ENCODE peak calls at places on chromosome 21, in ten cellular contexts. One of them, this sample, is unnamed.

GRCh38 chr21:26013964-26014363 is 156.6 kb downstream of the APP start:
- DNase-seq in A549: no peak
- DNase-seq in AG04450: no peak
- DNase-seq in progenitor cell of endocrine pancreas: no peak
- DNase-seq in HFFc6: no peak
- DNase-seq in head of caudate nucleus: no peak
- DNase-seq in DND-41: no peak
- DNase-seq in T-helper 22 cell: no peak
- DNase-seq in effector CD4-positive, alpha-beta T cell: no peak
- DNase-seq in GM13977: no peak
- DNase-seq in this sample: no peak

GRCh38 chr21:26736449-26736848 is 108.8 kb downstream of the ADAMTS1 start:
- DNase-seq in A549: no peak
- DNase-seq in AG04450: no peak
- DNase-seq in progenitor cell of endocrine pancreas: no peak
- DNase-seq in HFFc6: no peak
- DNase-seq in head of caudate nucleus: no peak
- DNase-seq in DND-41: no peak
- DNase-seq in T-helper 22 cell: no peak
- DNase-seq in effector CD4-positive, alpha-beta T cell: no peak
- DNase-seq in GM13977: no peak
- DNase-seq in this sample: no peak

GRCh38 chr21:35428489-35428888 is 379.4 kb upstream of the RUNX1 start:
- DNase-seq in A549: no peak
- DNase-seq in AG04450: no peak
- DNase-seq in progenitor cell of endocrine pancreas: no peak
- DNase-seq in HFFc6: no peak
- DNase-seq in head of caudate nucleus: no peak
- DNase-seq in DND-41: peak; percentile 94
- DNase-seq in T-helper 22 cell: no peak
- DNase-seq in effector CD4-positive, alpha-beta T cell: peak; percentile 9
- DNase-seq in GM13977: no peak
- DNase-seq in this sample: no peak

GRCh38 chr21:43574741-43575465 is 84.4 kb downstream of the HSF2BP start:
- DNase-seq in A549: no peak
- DNase-seq in AG04450: no peak
- DNase-seq in progenitor cell of endocrine pancreas: no peak
- DNase-seq in HFFc6: no peak
- DNase-seq in head of caudate nucleus: peak; percentile 35
- DNase-seq in DND-41: no peak
- DNase-seq in T-helper 22 cell: no peak
- DNase-seq in effector CD4-positive, alpha-beta T cell: no peak
- DNase-seq in GM13977: no peak
- DNase-seq in this sample: no peak

GRCh38 chr21:44969066-44969649 is 29.3 kb downstream of the SLX9 start:
- DNase-seq in A549: no peak
- DNase-seq in AG04450: no peak
- DNase-seq in progenitor cell of endocrine pancreas: no peak
- DNase-seq in HFFc6: no peak
- DNase-seq in head of caudate nucleus: no peak
- DNase-seq in DND-41: no peak
- DNase-seq in T-helper 22 cell: no peak
- DNase-seq in effector CD4-positive, alpha-beta T cell: no peak
- DNase-seq in GM13977: no peak
- DNase-seq in this sample: no peak

GRCh38 chr21:32021319-32022027 is 148.7 kb downstream of the HUNK start:
- DNase-seq in A549: no peak
- DNase-seq in AG04450: no peak
- DNase-seq in progenitor cell of endocrine pancreas: no peak
- DNase-seq in HFFc6: no peak
- DNase-seq in head of caudate nucleus: peak; percentile 69
- DNase-seq in DND-41: no peak
- DNase-seq in T-helper 22 cell: no peak
- DNase-seq in effector CD4-positive, alpha-beta T cell: no peak
- DNase-seq in GM13977: no peak
- DNase-seq in this sample: no peak

GRCh38 chr21:42351626-42352432 is 1.0 kb upstream of the TFF2 start:
- DNase-seq in A549: no peak
- DNase-seq in AG04450: no peak
- DNase-seq in progenitor cell of endocrine pancreas: no peak
- DNase-seq in HFFc6: no peak
- DNase-seq in head of caudate nucleus: no peak
- DNase-seq in DND-41: no peak
- DNase-seq in T-helper 22 cell: no peak
- DNase-seq in effector CD4-positive, alpha-beta T cell: no peak
- DNase-seq in GM13977: no peak
- DNase-seq in this sample: no peak

GRCh38 chr21:31898898-31899630 is 26.2 kb downstream of the HUNK start:
- DNase-seq in A549: no peak
- DNase-seq in AG04450: no peak
- DNase-seq in progenitor cell of endocrine pancreas: no peak
- DNase-seq in HFFc6: no peak
- DNase-seq in head of caudate nucleus: no peak
- DNase-seq in DND-41: no peak
- DNase-seq in T-helper 22 cell: no peak
- DNase-seq in effector CD4-positive, alpha-beta T cell: no peak
- DNase-seq in GM13977: no peak
- DNase-seq in this sample: no peak

GRCh38 chr21:42421018-42421793 is 17.5 kb downstream of the UBASH3A start:
- DNase-seq in A549: no peak
- DNase-seq in AG04450: no peak
- DNase-seq in progenitor cell of endocrine pancreas: no peak
- DNase-seq in HFFc6: no peak
- DNase-seq in head of caudate nucleus: no peak
- DNase-seq in DND-41: peak; percentile 85
- DNase-seq in T-helper 22 cell: no peak
- DNase-seq in effector CD4-positive, alpha-beta T cell: no peak
- DNase-seq in GM13977: no peak
- DNase-seq in this sample: no peak

GRCh38 chr21:38293113-38293512 is 36.3 kb downstream of the KCNJ15 start:
- DNase-seq in A549: no peak
- DNase-seq in AG04450: no peak
- DNase-seq in progenitor cell of endocrine pancreas: no peak
- DNase-seq in HFFc6: no peak
- DNase-seq in head of caudate nucleus: no peak
- DNase-seq in DND-41: no peak
- DNase-seq in T-helper 22 cell: no peak
- DNase-seq in effector CD4-positive, alpha-beta T cell: no peak
- DNase-seq in GM13977: no peak
- DNase-seq in this sample: no peak

GRCh38 chr21:46667735-46668380 is 32.4 kb downstream of the PRMT2 start:
- DNase-seq in A549: no peak
- DNase-seq in AG04450: no peak
- DNase-seq in progenitor cell of endocrine pancreas: no peak
- DNase-seq in HFFc6: no peak
- DNase-seq in head of caudate nucleus: no peak
- DNase-seq in DND-41: no peak
- DNase-seq in T-helper 22 cell: no peak
- DNase-seq in effector CD4-positive, alpha-beta T cell: no peak
- DNase-seq in GM13977: peak; percentile 71
- DNase-seq in this sample: no peak

GRCh38 chr21:29304577-29304976 is 5.9 kb downstream of the BACH1 start:
- DNase-seq in A549: no peak
- DNase-seq in AG04450: no peak
- DNase-seq in progenitor cell of endocrine pancreas: no peak
- DNase-seq in HFFc6: no peak
- DNase-seq in head of caudate nucleus: no peak
- DNase-seq in DND-41: no peak
- DNase-seq in T-helper 22 cell: no peak
- DNase-seq in effector CD4-positive, alpha-beta T cell: no peak
- DNase-seq in GM13977: no peak
- DNase-seq in this sample: no peak

GRCh38 chr21:40793057-40793456 is 53.9 kb downstream of the DSCAM start:
- DNase-seq in A549: no peak
- DNase-seq in AG04450: no peak
- DNase-seq in progenitor cell of endocrine pancreas: no peak
- DNase-seq in HFFc6: peak; percentile 38
- DNase-seq in head of caudate nucleus: no peak
- DNase-seq in DND-41: no peak
- DNase-seq in T-helper 22 cell: no peak
- DNase-seq in effector CD4-positive, alpha-beta T cell: no peak
- DNase-seq in GM13977: no peak
- DNase-seq in this sample: no peak

GRCh38 chr21:33022489-33022827 is 3.3 kb upstream of the OLIG2 start:
- DNase-seq in A549: no peak
- DNase-seq in AG04450: no peak
- DNase-seq in progenitor cell of endocrine pancreas: no peak
- DNase-seq in HFFc6: no peak
- DNase-seq in head of caudate nucleus: no peak
- DNase-seq in DND-41: no peak
- DNase-seq in T-helper 22 cell: no peak
- DNase-seq in effector CD4-positive, alpha-beta T cell: no peak
- DNase-seq in GM13977: no peak
- DNase-seq in this sample: no peak

GRCh38 chr21:18373631-18374030 is 30.0 kb downstream of the TMPRSS15 start:
- DNase-seq in A549: no peak
- DNase-seq in AG04450: no peak
- DNase-seq in progenitor cell of endocrine pancreas: no peak
- DNase-seq in HFFc6: no peak
- DNase-seq in head of caudate nucleus: no peak
- DNase-seq in DND-41: no peak
- DNase-seq in T-helper 22 cell: no peak
- DNase-seq in effector CD4-positive, alpha-beta T cell: no peak
- DNase-seq in GM13977: no peak
- DNase-seq in this sample: no peak

GRCh38 chr21:45544449-45545235 is 2.4 kb upstream of the SLC19A1 start:
- DNase-seq in A549: no peak
- DNase-seq in AG04450: no peak
- DNase-seq in progenitor cell of endocrine pancreas: no peak
- DNase-seq in HFFc6: no peak
- DNase-seq in head of caudate nucleus: no peak
- DNase-seq in DND-41: no peak
- DNase-seq in T-helper 22 cell: no peak
- DNase-seq in effector CD4-positive, alpha-beta T cell: peak; percentile 1
- DNase-seq in GM13977: peak; percentile 25
- DNase-seq in this sample: no peak

GRCh38 chr21:45887121-45887611 is 94.4 kb upstream of the COL6A1 start:
- DNase-seq in A549: no peak
- DNase-seq in AG04450: no peak
- DNase-seq in progenitor cell of endocrine pancreas: no peak
- DNase-seq in HFFc6: no peak
- DNase-seq in head of caudate nucleus: peak; percentile 71
- DNase-seq in DND-41: no peak
- DNase-seq in T-helper 22 cell: no peak
- DNase-seq in effector CD4-positive, alpha-beta T cell: no peak
- DNase-seq in GM13977: no peak
- DNase-seq in this sample: no peak

This sample was measured in T-helper 1 cell.